ENCODE peak calls at places on chromosomes 12 and 14, in six cellular contexts. N is ovary, K is upper lobe of right lung, L is fibroblast of lung, S is OCI-LY7, A is pancreas. G is an unnamed sample.

GRCh38 chr12:45655186-45655585 is 74.3 kb upstream of the ARID2 start:
- DNase-seq in N (no peak), K (no peak), L (peak; percentile 19), S (peak; percentile 11), A (no peak), G (peak; percentile 52)

GRCh38 chr12:1870998-1871917 is 47.2 kb downstream of the CACNA2D4 start:
- DNase-seq in A (no peak), S (no peak), N (no peak), K (no peak), L (no peak), G (no peak)

GRCh38 chr12:65885312-65885711 is 61.0 kb downstream of the HMGA2 start:
- DNase-seq in L (no peak), K (no peak), A (no peak), S (no peak), N (no peak), G (no peak)

GRCh38 chr12:1916396-1917171 is 1.9 kb downstream of the CACNA2D4 start:
- DNase-seq in S (no peak), A (no peak), N (peak; percentile 52), L (no peak), K (no peak), G (no peak)

GRCh38 chr14:105937253-105938054 is 411.1 kb downstream of the TMEM121 start:
- DNase-seq in S (no peak), A (no peak), K (no peak), L (no peak), N (no peak), G (peak; percentile 24)

GRCh38 chr14:60637490-60638452 is 11.5 kb downstream of the SIX1 start:
- DNase-seq in K (no peak), S (no peak), L (peak; percentile 51), N (no peak), A (no peak), G (no peak)

GRCh38 chr14:35402323-35403084 is 2.0 kb downstream of the NFKBIA start:
- DNase-seq in A (no peak), N (peak; percentile 38), K (no peak), L (peak; percentile 18), S (peak; percentile 15), G (peak; percentile 43)

GRCh38 chr12:53816360-53817020 is 64.7 kb upstream of the CISTR start:
- DNase-seq in A (no peak), K (no peak), L (no peak), S (no peak), N (no peak), G (no peak)

GRCh38 chr12:29552324-29552927 is 54.9 kb upstream of the OVCH1 start:
- DNase-seq in S (peak; percentile 42), A (peak; percentile 59), K (peak; percentile 68), N (peak; percentile 71), L (peak; percentile 36), G (peak; percentile 38)

GRCh38 chr12:47734725-47735480 is 9.6 kb upstream of the ENDOU start:
- DNase-seq in L (no peak), S (no peak), N (peak; percentile 60), K (no peak), A (no peak), G (no peak)

GRCh38 chr12:52223411-52224039 is 9.5 kb upstream of the KRT7 start:
- DNase-seq in S (no peak), A (no peak), N (no peak), K (no peak), L (no peak), G (no peak)

GRCh38 chr12:104665296-104665695 is 208.5 kb downstream of the CHST11 start:
- DNase-seq in N (no peak), A (no peak), K (no peak), L (no peak), S (no peak), G (no peak)

GRCh38 chr14:73463411-73463810 is 5.1 kb upstream of the NUMB start:
- DNase-seq in S (no peak), L (peak; percentile 92), K (no peak), N (peak; percentile 29), A (peak; percentile 43), G (no peak)

GRCh38 chr14:77259025-77259715 is 11.8 kb downstream of the NGB start:
- DNase-seq in S (no peak), A (no peak), K (no peak), N (no peak), L (no peak), G (no peak)

GRCh38 chr12:60335765-60336164 is 739.9 kb downstream of the SLC16A7 start:
- DNase-seq in A (no peak), L (peak; percentile 78), N (no peak), K (no peak), S (no peak), G (no peak)

GRCh38 chr14:99185436-99186068 is 86.4 kb downstream of the BCL11B start:
- DNase-seq in K (no peak), S (no peak), L (no peak), N (no peak), A (no peak), G (no peak)

GRCh38 chr12:57614178-57614947 is 3.1 kb downstream of the ARHGEF25 start:
- DNase-seq in A (no peak), K (no peak), N (no peak), S (peak; percentile 70), L (no peak), G (no peak)

GRCh38 chr12:67352682-67353081 is 83.5 kb downstream of the CAND1 start:
- DNase-seq in K (no peak), A (no peak), S (no peak), N (no peak), L (no peak), G (no peak)

GRCh38 chr14:68960123-68960522 is 19.0 kb downstream of the ACTN1 start:
- DNase-seq in K (no peak), L (no peak), A (no peak), N (no peak), S (no peak), G (no peak)

GRCh38 chr12:131017477-131017991 is 63.8 kb downstream of the ADGRD1 start:
- DNase-seq in A (no peak), N (no peak), L (no peak), S (no peak), K (no peak), G (no peak)

GRCh38 chr12:46533723-46534122 is 161.2 kb upstream of the SLC38A2 start:
- DNase-seq in L (no peak), N (no peak), S (no peak), K (no peak), A (no peak), G (no peak)

GRCh38 chr14:79972230-79972629 is 239.1 kb downstream of the DIO2 start:
- DNase-seq in K (no peak), L (peak; percentile 27), A (no peak), N (no peak), S (no peak), G (no peak)

GRCh38 chr12:16076553-16076952 is 165.4 kb downstream of the DERA start:
- DNase-seq in K (no peak), L (no peak), S (peak; percentile 55), A (no peak), N (no peak), G (no peak)

GRCh38 chr12:110352401-110352800 is 51.1 kb downstream of the ANAPC7 start:
- DNase-seq in L (no peak), A (no peak), K (no peak), S (no peak), N (no peak), G (no peak)

GRCh38 chr12:110351119-110351518 is 52.4 kb downstream of the ANAPC7 start:
- DNase-seq in A (no peak), N (no peak), S (no peak), L (no peak), K (no peak), G (no peak)

GRCh38 chr12:110353211-110353965 is 50.1 kb downstream of the ANAPC7 start:
- DNase-seq in L (no peak), S (no peak), K (no peak), N (no peak), A (no peak), G (no peak)

GRCh38 chr12:110354172-110354780 is 49.2 kb downstream of the ANAPC7 start:
- DNase-seq in K (no peak), A (no peak), L (no peak), N (no peak), S (no peak), G (no peak)

DNA sequence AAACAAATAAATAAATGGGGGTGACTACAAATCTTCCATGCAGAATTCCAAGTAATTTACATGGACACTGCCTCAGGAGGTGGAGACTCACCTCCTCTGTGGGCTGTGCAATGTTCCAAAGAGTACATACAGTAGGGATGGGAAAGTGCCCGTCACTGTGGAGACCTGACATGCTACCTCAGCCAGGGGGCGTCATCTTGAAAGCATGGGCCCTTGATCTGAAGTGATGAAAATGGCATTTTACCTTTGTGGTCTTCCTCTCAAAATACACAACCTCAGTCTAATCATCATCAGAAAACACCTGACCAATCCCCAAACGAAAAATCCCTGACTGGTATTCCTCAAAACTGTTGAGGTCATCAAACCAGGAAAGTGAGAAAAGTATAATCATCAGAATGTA is 48.4 kb downstream of the ANAPC7 start:
- DNase-seq in N (no peak), S (peak; percentile 74), A (no peak), K (no peak), L (peak; percentile 21), G (peak; percentile 12)
- TF ChIP-seq CTCF in N (no peak), S (peak; percentile 89), A (no peak), K (peak; percentile 30), L (no peak), G (peak; percentile 29)

GRCh38 chr12:33721561-33721960 is 281.9 kb upstream of the SYT10 start:
- DNase-seq in A (no peak), K (no peak), N (no peak), L (no peak), S (no peak), G (no peak)

GRCh38 chr12:33724867-33725266 is 285.2 kb upstream of the SYT10 start:
- DNase-seq in L (no peak), A (no peak), N (no peak), K (no peak), S (no peak), G (no peak)
- H3K27ac ChIP-seq in L (no peak overlapping the region), A (no peak overlapping the region), N (no peak overlapping the region), K (no peak overlapping the region), S (no peak overlapping the region), G (no peak overlapping the region)

GRCh38 chr14:65531148-65531547 is 118.6 kb downstream of the FUT8 start:
- DNase-seq in A (no peak), S (peak; percentile 10), K (no peak), L (no peak), N (no peak), G (no peak)
- H3K9me3 ChIP-seq in A (no peaks in the 10 kb centered on the region), S (peaks cover 38% of the 10 kb centered on the region), K (peaks cover 8% of the 10 kb centered on the region), L (no peaks in the 10 kb centered on the region), N (no peaks in the 10 kb centered on the region), G (peaks cover 4% of the 10 kb centered on the region)

GRCh38 chr12:770474-770873 is 18.1 kb downstream of the WNK1 start:
- DNase-seq in K (no peak), S (no peak), N (no peak), A (no peak), L (peak; percentile 38), G (no peak)
- TF ChIP-seq CTCF in K (no peak), S (no peak), N (no peak), A (no peak), L (no peak), G (no peak)

GRCh38 chr14:101826359-101826758 is 64.8 kb downstream of the PPP2R5C start:
- DNase-seq in N (no peak), A (no peak), K (no peak), S (no peak), L (no peak), G (no peak)

GRCh38 chr14:101827286-101827685 is 65.8 kb downstream of the PPP2R5C start:
- DNase-seq in A (no peak), K (no peak), N (no peak), L (peak; percentile 28), S (no peak), G (no peak)

GRCh38 chr14:101833045-101833444 is 71.5 kb downstream of the PPP2R5C start:
- DNase-seq in S (no peak), K (no peak), N (peak; percentile 69), A (peak; percentile 53), L (no peak), G (no peak)

GRCh38 chr14:101828038-101828437 is 66.5 kb downstream of the PPP2R5C start:
- DNase-seq in S (no peak), A (no peak), L (no peak), K (no peak), N (no peak), G (no peak)

GRCh38 chr14:101830271-101830670 is 68.8 kb downstream of the PPP2R5C start:
- DNase-seq in N (no peak), A (no peak), S (no peak), K (no peak), L (no peak), G (no peak)
- H3K27ac ChIP-seq in N (no peak overlapping the region), A (no peak overlapping the region), S (no peak overlapping the region), K (no peak overlapping the region), L (no peak overlapping the region), G (peak overlapping the region; percentile 14)

G was measured in CD4-positive, alpha-beta T cell.